ENCODE peak calls at places on chromosomes 6 and 20, in ten cellular contexts. V, T, P, Q, F, N, X, W, I and C are unnamed samples.
A peak's percentile ranks its signal among the peaks of the same experiment; 100 is the strongest.

GRCh38 chr6:161245363-161245762 is 28.5 kb downstream of the AGPAT4 start:
- DNase-seq in X (no peak), I (no peak), N (no peak), W (no peak), Q (no peak), T (no peak), F (no peak), P (no peak), V (no peak), C (no peak)

GRCh38 chr6:164286021-164286420 is 871.5 kb downstream of the QKI start:
- DNase-seq in P (no peak), N (no peak), V (peak; percentile 58), F (no peak), I (no peak), T (peak; percentile 29), Q (no peak), W (no peak), X (no peak), C (no peak)

GRCh38 chr20:62668441-62669027 is 26.2 kb downstream of the SLCO4A1 start:
- DNase-seq in X (peak; percentile 81), P (peak; percentile 96), F (peak; percentile 85), I (peak; percentile 84), Q (peak; percentile 10), V (peak; percentile 84), W (peak; percentile 63), T (peak; percentile 49), N (peak; percentile 30), C (peak; percentile 71)

GRCh38 chr20:59676877-59677140 is 72.5 kb downstream of the PHACTR3 start:
- DNase-seq in T (no peak), P (no peak), I (no peak), W (no peak), F (no peak), X (no peak), V (no peak), N (no peak), Q (no peak), C (no peak)

GRCh38 chr20:19932170-19932667 is 84.9 kb upstream of the NAA20 start:
- DNase-seq in N (no peak), Q (no peak), V (peak; percentile 96), F (peak; percentile 35), T (peak; percentile 91), P (peak; percentile 16), X (no peak), W (peak; percentile 72), I (no peak), C (no peak)

GRCh38 chr20:826695-827323 is 6.7 kb upstream of the FAM110A start:
- DNase-seq in I (no peak), V (no peak), Q (no peak), F (no peak), P (no peak), N (no peak), X (peak; percentile 2), W (no peak), T (no peak), C (peak; percentile 23)

GRCh38 chr20:9119776-9120175 is 50.9 kb downstream of the PLCB4 start:
- DNase-seq in N (no peak), P (peak; percentile 23), Q (no peak), T (peak; percentile 17), X (no peak), F (no peak), W (peak; percentile 76), I (peak; percentile 28), V (no peak), C (no peak)

GRCh38 chr6:160421854-160422253 is 73.7 kb downstream of the SLC22A3 start:
- DNase-seq in P (no peak), X (peak; percentile 15), T (peak; percentile 38), F (no peak), W (peak; percentile 38), Q (no peak), V (peak; percentile 85), N (no peak), I (peak; percentile 26), C (no peak)

GRCh38 chr6:37109714-37110454 is 60.1 kb upstream of the PIM1 start:
- DNase-seq in W (no peak), V (no peak), F (peak; percentile 64), Q (no peak), I (peak; percentile 13), T (no peak), X (no peak), N (no peak), P (no peak), C (no peak)

GRCh38 chr20:54643761-54644160 is 168.4 kb downstream of the DOK5 start:
- DNase-seq in I (peak; percentile 56), P (no peak), N (no peak), V (peak; percentile 89), X (no peak), F (peak; percentile 51), Q (no peak), W (no peak), T (peak; percentile 94), C (no peak)

GRCh38 chr6:127634178-127634577 is 57.2 kb downstream of the C6orf58 start:
- DNase-seq in P (no peak), I (no peak), F (no peak), X (no peak), Q (no peak), V (no peak), W (no peak), T (no peak), N (no peak), C (no peak)

GRCh38 chr6:34223964-34224940 is 12.4 kb upstream of the HMGA1 start:
- DNase-seq in X (peak; percentile 95), N (no peak), W (peak; percentile 93), P (peak; percentile 99), I (peak; percentile 96), F (peak; percentile 97), V (peak; percentile 95), Q (peak; percentile 91), T (peak; percentile 88), C (peak; percentile 96)

GRCh38 chr20:36478137-36478905 is 63.0 kb upstream of the MYL9 start:
- DNase-seq in I (no peak), T (no peak), X (no peak), F (no peak), W (no peak), Q (no peak), N (no peak), V (no peak), P (no peak), C (no peak)

DNA sequence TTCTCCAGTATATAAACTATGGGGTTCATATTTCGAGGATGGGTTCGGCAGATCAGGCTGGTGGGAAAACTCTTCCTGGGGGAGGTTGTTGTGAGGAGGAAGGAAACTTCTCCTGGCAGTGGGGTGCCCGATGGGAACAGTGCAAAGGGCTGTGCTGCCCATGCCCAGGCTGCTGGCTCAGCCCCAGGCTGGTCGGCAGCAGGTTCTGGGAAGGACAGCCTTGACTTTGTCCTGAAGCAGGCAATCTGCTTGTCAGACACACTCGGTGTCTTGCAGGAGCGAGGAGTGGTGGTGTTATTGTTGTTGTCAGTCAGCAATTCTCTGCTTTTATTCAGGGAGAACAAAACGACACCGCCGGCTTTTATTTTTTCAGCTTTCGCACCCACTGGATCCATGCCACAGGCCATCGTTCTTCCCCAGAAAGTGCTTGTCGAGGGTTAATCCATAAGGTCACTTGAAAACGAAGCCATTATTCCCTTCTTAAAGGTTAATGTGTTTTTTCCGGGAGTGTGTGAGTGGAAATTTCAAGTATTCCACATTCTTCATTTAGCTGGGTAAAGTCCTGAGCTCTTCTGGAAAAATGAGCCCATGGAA is 57.1 kb upstream of the STX16 start:
- DNase-seq in W (no peak), X (no peak), P (no peak), V (no peak), F (no peak), T (no peak), I (no peak), N (no peak), Q (no peak), C (no peak)
- H3K27me3 ChIP-seq in W (no peaks in the 10 kb centered on the region), X (no peaks in the 10 kb centered on the region), P (no peaks in the 10 kb centered on the region), V (no peaks in the 10 kb centered on the region), F (peaks cover 10% of the 10 kb centered on the region), T (peaks cover 15% of the 10 kb centered on the region), I (no peaks in the 10 kb centered on the region), N (no peaks in the 10 kb centered on the region), Q (no peaks in the 10 kb centered on the region), C (no peaks in the 10 kb centered on the region)

DNA sequence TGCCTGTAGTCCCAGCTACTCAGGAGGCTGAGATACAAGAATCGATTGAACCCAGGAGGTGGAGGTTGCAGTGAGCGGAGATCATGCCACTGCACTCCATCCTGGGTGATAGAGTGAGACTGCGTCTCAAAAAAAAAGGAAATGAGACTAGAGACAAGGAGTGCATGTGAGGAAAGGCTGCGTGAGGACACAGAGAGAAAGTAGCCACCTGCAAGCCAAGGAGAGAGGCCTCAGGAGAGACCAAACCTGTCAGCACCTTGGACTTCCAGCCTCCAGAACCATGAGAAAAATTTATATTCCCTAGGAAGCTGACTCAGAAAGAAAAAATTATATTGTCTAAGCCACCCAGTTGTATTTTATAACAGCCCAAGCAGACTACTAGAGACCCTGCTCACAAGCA is 7.4 kb upstream of the BEND3 start:
- DNase-seq in V (no peak), N (no peak), W (no peak), T (no peak), P (no peak), I (no peak), F (no peak), X (no peak), Q (no peak), C (no peak)
- H3K27ac ChIP-seq in V (no peak overlapping the region), N (no peak overlapping the region), W (no peak overlapping the region), T (no peak overlapping the region), P (no peak overlapping the region), I (no peak overlapping the region), F (no peak overlapping the region), X (no peak overlapping the region), Q (no peak overlapping the region), C (no peak overlapping the region)

GRCh38 chr6:11491998-11492397 is 45.6 kb upstream of the TMEM170B start:
- DNase-seq in V (no peak), F (no peak), Q (no peak), T (no peak), X (no peak), I (no peak), N (no peak), P (no peak), W (no peak), C (no peak)

GRCh38 chr6:11490996-11491395 is 46.6 kb upstream of the TMEM170B start:
- DNase-seq in W (no peak), N (no peak), T (no peak), Q (no peak), I (no peak), V (no peak), F (no peak), X (no peak), P (no peak), C (no peak)

GRCh38 chr6:11493979-11494378 is 43.6 kb upstream of the TMEM170B start:
- DNase-seq in Q (no peak), W (no peak), N (no peak), V (no peak), P (no peak), F (no peak), I (no peak), X (no peak), T (no peak), C (no peak)

GRCh38 chr6:11492444-11493300 is 44.9 kb upstream of the TMEM170B start:
- DNase-seq in T (peak; percentile 47), F (no peak), I (no peak), P (no peak), Q (no peak), N (no peak), V (peak; percentile 26), W (no peak), X (no peak), C (no peak)

GRCh38 chr6:11491596-11491995 is 46.0 kb upstream of the TMEM170B start:
- DNase-seq in Q (no peak), W (no peak), F (no peak), X (no peak), I (no peak), P (no peak), T (no peak), V (no peak), N (no peak), C (no peak)
- H3K27me3 ChIP-seq in Q (no peaks in the 10 kb centered on the region), W (no peaks in the 10 kb centered on the region), F (no peaks in the 10 kb centered on the region), X (no peaks in the 10 kb centered on the region), I (no peaks in the 10 kb centered on the region), P (no peaks in the 10 kb centered on the region), T (no peaks in the 10 kb centered on the region), V (no peaks in the 10 kb centered on the region), N (peaks cover 4% of the 10 kb centered on the region), C (no peaks in the 10 kb centered on the region)

GRCh38 chr6:3227363-3228045 is at the start of gene TUBB2B:
- DNase-seq in V (no peak), N (no peak), P (peak; percentile 97), W (no peak), F (peak; percentile 90), I (peak; percentile 60), T (peak; percentile 63), X (no peak), Q (no peak), C (no peak)
- H3K27ac ChIP-seq in V (no peak within 1 kb of the TSS), N (peak within 1 kb of the TSS; percentile 2), P (peak within 1 kb of the TSS; percentile 97), W (no peak within 1 kb of the TSS), F (peak within 1 kb of the TSS; percentile 62), I (no peak within 1 kb of the TSS), T (no peak within 1 kb of the TSS), X (no peak within 1 kb of the TSS), Q (no peak within 1 kb of the TSS), C (no peak within 1 kb of the TSS)